ENCODE peak calls at places on chromosomes 7 and 10, in seven cellular contexts. Z is A549, G is Peyer's patch, W is AG09309, M is left ventricle myocardium inferior, H is choroid plexus epithelial cell, Y is brain microvascular endothelial cell. S is an unnamed sample.

GRCh38 chr10:78931333-78932083 is 137.3 kb upstream of the ZMIZ1 start:
- DNase-seq in G (peak), M (peak), H (peak), Y (peak), W (peak), Z (no peak), S (peak)

GRCh38 chr7:18597759-18598158 is 102.2 kb downstream of the HDAC9 start:
- DNase-seq in Y (no peak), G (no peak), M (no peak), Z (no peak), H (no peak), W (no peak), S (peak)

GRCh38 chr7:112009081-112009480 is 197.1 kb downstream of the DOCK4 start:
- DNase-seq in Z (no peak), W (no peak), Y (peak), M (no peak), G (no peak), H (peak), S (peak)

GRCh38 chr7:22361795-22362194 is 4.8 kb upstream of the RAPGEF5 start:
- DNase-seq in H (peak), W (no peak), Y (no peak), Z (no peak), G (peak), M (no peak), S (peak)

GRCh38 chr10:121766426-121766825 is 161.4 kb downstream of the ATE1 start:
- DNase-seq in H (no peak), G (no peak), M (no peak), Z (no peak), W (no peak), Y (no peak), S (no peak)

GRCh38 chr10:59880976-59881510 is 25.3 kb downstream of the CCDC6 start:
- DNase-seq in H (no peak), W (no peak), Z (no peak), G (no peak), M (no peak), Y (no peak), S (no peak)

GRCh38 chr7:82729172-82730030 is 285.8 kb upstream of the CACNA2D1 start:
- DNase-seq in G (no peak), Z (peak), M (no peak), H (peak), Y (peak), W (no peak), S (peak)

GRCh38 chr10:85060944-85061343 is 732.6 kb downstream of the CCSER2 start:
- DNase-seq in M (no peak), Y (no peak), H (no peak), W (no peak), G (no peak), Z (no peak), S (no peak)

GRCh38 chr10:25068152-25069058 is 52.0 kb downstream of the THNSL1 start:
- DNase-seq in G (no peak), H (peak), M (no peak), W (no peak), Y (peak), Z (no peak), S (peak)

GRCh38 chr7:92731327-92732063 is 104.9 kb downstream of the CDK6 start:
- DNase-seq in H (peak), M (no peak), W (no peak), G (no peak), Y (no peak), Z (no peak), S (peak)

GRCh38 chr10:72043016-72043834 is 45.1 kb downstream of the SPOCK2 start:
- DNase-seq in M (no peak), H (peak), W (no peak), Z (no peak), G (no peak), Y (no peak), S (peak)

GRCh38 chr7:140059288-140060242 is 3.2 kb downstream of the PARP12 start:
- DNase-seq in H (peak), G (peak), W (peak), M (peak), Z (peak), Y (peak), S (peak)

GRCh38 chr7:128274890-128275603 is 34.0 kb downstream of the LEP start:
- DNase-seq in G (no peak), Y (no peak), H (no peak), Z (no peak), M (no peak), W (no peak), S (no peak)

GRCh38 chr7:128274246-128274889 is 33.3 kb downstream of the LEP start:
- DNase-seq in G (no peak), W (no peak), Y (no peak), M (no peak), Z (no peak), H (no peak), S (no peak)

GRCh38 chr7:128268233-128268632 is 27.2 kb downstream of the LEP start:
- DNase-seq in H (no peak), W (no peak), G (no peak), Z (no peak), M (no peak), Y (no peak), S (no peak)

GRCh38 chr7:128270799-128271411 is 29.8 kb downstream of the LEP start:
- DNase-seq in G (no peak), Z (no peak), W (no peak), Y (no peak), M (peak), H (no peak), S (no peak)

DNA sequence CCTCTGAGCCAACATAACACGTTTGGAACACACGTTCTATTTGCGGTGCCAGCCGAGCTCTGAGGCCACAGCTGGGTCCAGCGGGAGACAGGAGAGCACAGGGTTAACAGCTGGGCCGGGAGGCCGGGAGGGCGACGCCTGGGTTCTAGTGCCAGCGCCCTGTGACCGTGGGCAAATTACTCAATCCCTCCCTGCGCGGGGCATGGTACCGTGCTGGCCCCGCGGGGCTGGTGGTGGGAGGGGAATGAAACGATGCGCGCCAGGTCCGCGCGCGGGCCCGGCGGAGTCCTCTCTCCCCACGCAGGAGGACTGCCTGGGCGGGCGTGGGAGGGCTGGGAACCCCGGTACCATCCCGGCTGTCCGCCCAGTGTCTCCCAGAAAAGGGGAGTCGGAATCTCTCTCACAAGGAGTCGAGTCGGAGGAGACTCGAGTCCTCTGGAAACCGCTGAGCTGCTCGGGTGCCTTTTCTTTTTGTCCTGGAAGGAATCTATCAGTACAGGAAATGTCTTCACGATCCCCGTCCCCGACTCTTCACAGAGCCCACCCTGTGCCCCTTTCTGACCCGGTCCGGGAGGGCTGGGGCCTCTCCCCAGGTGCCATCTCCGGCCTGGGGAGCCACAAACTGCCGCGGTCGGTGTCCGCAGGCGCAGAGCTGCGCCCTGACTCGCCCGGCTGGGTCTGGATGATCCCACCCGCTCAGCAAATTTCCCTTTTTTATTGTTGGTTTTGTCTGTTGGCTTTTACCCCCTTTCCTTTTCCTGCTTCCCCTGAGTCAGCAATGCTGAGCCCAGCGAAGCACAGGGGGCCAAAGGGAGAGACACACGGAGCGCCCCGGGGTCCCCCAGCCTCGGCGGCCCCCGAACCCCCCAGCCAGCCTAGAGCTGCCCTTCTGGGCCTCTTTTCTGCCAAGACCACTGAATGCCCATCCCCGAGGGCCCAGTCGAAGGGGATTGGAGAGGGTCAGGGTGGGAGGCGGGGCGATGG is 30.7 kb downstream of the LEP start:
- DNase-seq in Z (no peak), H (no peak), Y (no peak), M (no peak), G (no peak), W (no peak), S (no peak)
- H3K4me3 ChIP-seq in Z (no peak), H (peak), Y (peak), M (peak), G (peak), W (peak), S (peak)

GRCh38 chr7:31062746-31063435 is 10.8 kb downstream of the ADCYAP1R1 start:
- DNase-seq in W (no peak), M (peak), G (no peak), Y (no peak), Z (no peak), H (no peak), S (no peak)

GRCh38 chr7:31058688-31059087 is 6.6 kb downstream of the ADCYAP1R1 start:
- DNase-seq in Z (no peak), Y (no peak), G (no peak), W (no peak), H (no peak), M (no peak), S (no peak)

GRCh38 chr7:31058122-31058521 is 6.0 kb downstream of the ADCYAP1R1 start:
- DNase-seq in Z (no peak), G (no peak), Y (peak), W (no peak), M (no peak), H (no peak), S (no peak)

GRCh38 chr7:31059551-31059950 is 7.4 kb downstream of the ADCYAP1R1 start:
- DNase-seq in H (no peak), G (no peak), Z (no peak), Y (no peak), M (no peak), W (no peak), S (no peak)

GRCh38 chr7:31061185-31061584 is 9.1 kb downstream of the ADCYAP1R1 start:
- DNase-seq in G (no peak), Z (no peak), Y (no peak), H (no peak), M (no peak), W (no peak), S (no peak)
- TF ChIP-seq CTCF in G (no peak), Z (no peak), Y (no peak), H (no peak), M (no peak), W (no peak), S (peak)

GRCh38 chr10:131089150-131089549 is 222.4 kb downstream of the TCERG1L start:
- DNase-seq in W (no peak), H (no peak), Z (no peak), M (no peak), G (no peak), Y (no peak), S (no peak)

GRCh38 chr10:131088619-131089018 is 222.9 kb downstream of the TCERG1L start:
- DNase-seq in W (no peak), H (no peak), G (no peak), Z (no peak), Y (no peak), M (no peak), S (no peak)

GRCh38 chr10:131086094-131086493 is 225.4 kb downstream of the TCERG1L start:
- DNase-seq in Z (no peak), M (no peak), G (no peak), H (no peak), W (no peak), Y (no peak), S (no peak)

GRCh38 chr10:131086511-131086910 is 225.0 kb downstream of the TCERG1L start:
- DNase-seq in W (no peak), Y (no peak), G (no peak), M (no peak), H (no peak), Z (no peak), S (no peak)

DNA sequence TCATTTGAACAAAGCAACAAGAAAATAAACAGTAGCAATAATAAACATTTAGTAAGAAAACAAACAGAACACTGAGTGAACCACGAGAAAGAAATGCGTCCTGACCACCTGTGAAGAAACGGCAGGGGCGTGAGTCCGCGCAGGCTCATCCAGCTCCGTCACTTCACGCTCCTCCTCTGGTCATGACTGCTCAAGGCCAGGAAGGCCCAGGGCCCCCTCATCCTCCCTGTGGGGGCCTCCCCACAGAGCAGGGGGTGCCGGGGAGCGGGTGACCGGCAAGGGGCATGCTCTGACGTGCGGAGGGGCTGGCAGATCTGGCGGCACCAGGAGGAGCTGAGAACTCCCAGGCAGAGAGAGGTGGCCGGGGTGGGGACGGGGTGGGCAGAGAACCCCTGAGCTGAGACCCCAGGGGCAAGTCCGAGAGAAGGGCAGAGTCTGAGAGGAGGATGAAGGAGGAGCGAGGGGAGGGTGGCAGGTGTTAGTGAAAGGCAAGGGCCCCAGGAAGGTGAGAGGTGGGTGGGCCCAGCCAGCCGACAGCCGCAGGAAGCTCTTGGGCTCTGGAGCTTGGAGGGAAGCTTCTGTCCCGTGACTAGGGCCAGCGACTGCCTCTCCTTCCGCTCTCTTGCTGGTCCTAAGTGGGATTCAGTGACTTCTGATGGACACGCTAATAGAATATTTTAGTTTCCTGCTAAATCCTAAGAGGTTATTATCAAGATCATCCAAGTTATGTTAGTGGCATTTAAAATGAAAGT is 223.9 kb downstream of the TCERG1L start:
- DNase-seq in M (no peak), Z (no peak), H (no peak), G (no peak), Y (no peak), W (no peak), S (no peak)
- H3K4me3 ChIP-seq in M (no peak), Z (no peak), H (no peak), G (no peak), Y (no peak), W (no peak), S (no peak)

DNA sequence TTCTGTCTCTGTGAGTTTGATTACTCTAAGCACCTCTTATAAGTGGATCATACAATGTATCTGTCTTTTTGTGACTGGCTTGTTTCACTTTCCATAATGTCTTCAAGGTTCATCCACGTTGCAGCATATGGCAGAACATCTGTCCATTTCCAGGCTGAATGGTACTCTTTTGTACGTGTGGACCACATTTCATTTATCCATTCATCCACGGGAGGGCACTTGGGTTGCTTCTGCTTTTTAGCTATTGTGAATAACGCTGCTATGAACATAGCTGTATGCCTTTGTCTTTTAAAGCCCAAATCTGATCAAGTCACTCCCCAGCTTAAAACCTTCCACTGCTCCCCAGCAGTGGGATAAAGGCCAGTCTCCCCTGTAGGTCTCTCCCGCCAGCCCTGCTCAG is 31.5 kb downstream of the EGFR start:
- DNase-seq in G (no peak), M (no peak), Y (no peak), W (no peak), Z (no peak), H (no peak), S (no peak)
- TF ChIP-seq CTCF in G (no peak), M (no peak), Y (peak), W (peak), Z (no peak), H (peak), S (no peak)

GRCh38 chr7:91230503-91230902 is 33.7 kb upstream of the FZD1 start:
- DNase-seq in H (no peak), Y (no peak), G (no peak), M (no peak), Z (no peak), W (no peak), S (no peak)

GRCh38 chr7:91228927-91229326 is 35.3 kb upstream of the FZD1 start:
- DNase-seq in Z (no peak), M (no peak), Y (no peak), W (no peak), H (no peak), G (no peak), S (peak)

GRCh38 chr7:91230100-91230499 is 34.1 kb upstream of the FZD1 start:
- DNase-seq in W (no peak), Z (no peak), M (no peak), G (no peak), H (no peak), Y (no peak), S (no peak)

GRCh38 chr7:91235211-91235832 is 28.9 kb upstream of the FZD1 start:
- DNase-seq in Y (no peak), H (peak), G (no peak), Z (no peak), M (no peak), W (no peak), S (no peak)

GRCh38 chr7:91233201-91233600 is 31.0 kb upstream of the FZD1 start:
- DNase-seq in H (no peak), G (no peak), M (no peak), Y (no peak), Z (no peak), W (no peak), S (no peak)
- H3K4me3 ChIP-seq in H (no peak), G (no peak), M (no peak), Y (no peak), Z (no peak), W (no peak), S (no peak)

DNA sequence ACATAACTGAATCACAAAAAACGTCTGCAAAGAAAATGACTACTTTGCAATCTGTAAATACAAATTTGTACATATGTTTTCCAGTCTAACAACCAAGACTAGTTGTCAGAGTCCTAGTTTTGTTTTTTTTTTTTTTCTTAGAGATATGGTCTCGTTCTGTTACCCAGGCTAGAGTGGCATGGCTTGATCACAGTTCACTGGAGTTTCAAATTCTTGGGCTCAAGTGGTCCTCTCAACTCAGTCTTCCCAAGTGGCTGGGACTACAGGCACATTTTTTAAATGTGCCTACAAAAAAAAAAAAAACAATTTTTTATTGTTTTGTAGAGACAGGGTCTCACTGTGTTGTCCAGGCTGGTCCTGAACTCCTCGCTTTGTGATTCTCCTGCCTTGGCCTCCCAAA is 70.8 kb downstream of the ORC5 start:
- DNase-seq in H (no peak), Z (no peak), M (no peak), Y (no peak), W (no peak), G (no peak), S (no peak)
- TF ChIP-seq CTCF in H (no peak), Z (no peak), M (no peak), Y (no peak), W (no peak), G (no peak), S (no peak)

GRCh38 chr7:2510130-2510776 is 9.3 kb upstream of the LFNG start:
- DNase-seq in G (peak), H (no peak), Z (no peak), M (no peak), W (no peak), Y (no peak), S (no peak)

GRCh38 chr7:2512179-2512644 is 7.4 kb upstream of the LFNG start:
- DNase-seq in Z (no peak), H (no peak), Y (no peak), G (no peak), W (no peak), M (peak), S (no peak)

GRCh38 chr7:2510909-2511768 is 8.4 kb upstream of the LFNG start:
- DNase-seq in G (peak), M (no peak), Y (no peak), Z (no peak), W (no peak), H (no peak), S (no peak)

GRCh38 chr7:2512713-2513112 is 6.9 kb upstream of the LFNG start:
- DNase-seq in Z (no peak), H (no peak), M (no peak), W (no peak), Y (no peak), G (no peak), S (no peak)

DNA sequence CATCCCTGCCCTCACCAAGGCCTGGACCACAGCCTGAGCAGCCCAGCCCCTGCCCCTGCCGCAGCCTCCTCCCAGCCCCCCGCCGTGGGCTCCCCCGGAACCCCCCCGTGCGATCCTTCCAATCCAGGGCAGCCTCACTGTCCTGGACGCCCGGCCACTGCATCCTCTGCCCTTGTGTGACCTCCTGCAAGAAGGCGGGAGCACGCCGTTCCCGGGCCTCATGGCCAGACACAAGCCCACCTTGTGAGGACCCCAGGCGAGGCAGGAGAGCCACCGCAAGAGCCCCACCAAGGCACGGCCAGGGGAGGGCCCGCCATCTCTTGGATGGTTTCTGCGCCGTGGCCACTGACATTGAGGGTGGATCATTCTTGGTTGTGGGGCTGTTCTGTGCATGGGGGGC is 7.8 kb upstream of the LFNG start:
- DNase-seq in Y (no peak), Z (no peak), M (no peak), G (no peak), W (no peak), H (no peak), S (no peak)
- H3K4me3 ChIP-seq in Y (no peak), Z (no peak), M (no peak), G (peak), W (no peak), H (no peak), S (no peak)

GRCh38 chr10:49161411-49161997 is 26.7 kb downstream of the TMEM273 start:
- DNase-seq in G (no peak), Z (no peak), W (no peak), H (peak), M (no peak), Y (peak), S (peak)
- TF ChIP-seq CTCF in G (no peak), Z (no peak), W (peak), H (peak), M (peak), Y (peak), S (peak)

S was measured in cardiac fibroblast.